ENCODE peak calls at places on chromosomes 7 and 10, in four cellular contexts. Y is ovary, Z is RWPE2, C is cardiac muscle cell. R is an unnamed sample.

GRCh38 chr10:132517951-132518521 is 19.6 kb upstream of the INPP5A start:
- DNase-seq in Y (peak), Z (peak), C (no peak), R (peak)

GRCh38 chr10:11120711-11121110 is 103.0 kb downstream of the CELF2 start:
- DNase-seq in Y (no peak), Z (no peak), C (no peak), R (no peak)

GRCh38 chr7:93219877-93220276 is 6.4 kb downstream of the HEPACAM2 start:
- DNase-seq in Y (no peak), Z (no peak), C (no peak), R (no peak)

GRCh38 chr7:112630565-112630964 is 149.8 kb downstream of the LSMEM1 start:
- DNase-seq in Y (no peak), Z (no peak), C (peak), R (no peak)

GRCh38 chr10:18312385-18313145 is 172.3 kb downstream of the CACNB2 start:
- DNase-seq in Y (no peak), Z (no peak), C (peak), R (no peak)

GRCh38 chr10:68154211-68154497 is 44.9 kb downstream of the MYPN start:
- DNase-seq in Y (peak), Z (no peak), C (peak), R (no peak)

GRCh38 chr10:47121336-47121735 is 178.7 kb upstream of the GDF10 start:
- DNase-seq in Y (no peak), Z (no peak), C (no peak), R (no peak)

GRCh38 chr10:51086695-51087094 is 12.4 kb downstream of the PRKG1 start:
- DNase-seq in Y (no peak), Z (no peak), C (no peak), R (no peak)

GRCh38 chr7:68444956-68445355 is 1153.3 kb upstream of the AUTS2 start:
- DNase-seq in Y (no peak), Z (no peak), C (no peak), R (no peak)

GRCh38 chr10:66627156-66627555 is 298.7 kb upstream of the LRRTM3 start:
- DNase-seq in Y (no peak), Z (no peak), C (no peak), R (no peak)

GRCh38 chr7:132899833-132900232 is 182.1 kb downstream of the CHCHD3 start:
- DNase-seq in Y (no peak), Z (no peak), C (peak), R (no peak)
- TF ChIP-seq CTCF in Y (no peak), Z (no peak), C (peak), R (peak)

GRCh38 chr10:16915308-16915707 is 98.1 kb upstream of the RSU1 start:
- DNase-seq in Y (no peak), Z (no peak), C (no peak), R (no peak)
- TF ChIP-seq CTCF in Y (no peak), Z (no peak), C (no peak), R (no peak)

DNA sequence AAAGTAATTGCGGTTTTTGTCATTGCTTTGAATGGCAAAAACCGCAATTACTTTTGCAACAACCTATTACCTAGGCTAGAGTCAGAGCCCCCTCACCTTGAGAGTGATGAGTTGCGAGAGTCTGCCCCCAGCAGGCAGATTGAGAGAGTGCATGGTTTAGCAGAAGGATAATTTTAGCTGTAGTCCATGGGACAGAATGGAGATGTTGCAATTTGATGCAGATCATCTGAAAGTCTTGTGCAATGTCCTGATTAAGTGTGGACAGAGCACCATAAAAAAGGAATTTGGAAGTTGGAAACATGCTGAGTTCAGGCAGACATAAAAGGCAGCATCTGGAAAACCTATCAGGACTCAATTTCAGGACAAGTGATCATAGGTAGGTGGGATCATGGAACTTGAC is 48.7 kb downstream of the GPR141 start:
- DNase-seq in Y (no peak), Z (no peak), C (peak), R (no peak)
- TF ChIP-seq CTCF in Y (no peak), Z (peak), C (peak), R (peak)

GRCh38 chr7:97006951-97007861 is 1.9 kb downstream of the DLX6 start:
- DNase-seq in Y (no peak), Z (no peak), C (no peak), R (no peak)

GRCh38 chr7:97004931-97005763 is at the start of gene DLX6:
- DNase-seq in Y (peak), Z (no peak), C (peak), R (no peak)

GRCh38 chr7:97005764-97006145 is 402 bp downstream of the DLX6 start:
- DNase-seq in Y (no peak), Z (no peak), C (no peak), R (no peak)

GRCh38 chr7:97004237-97004930 is 969 bp upstream of the DLX6 start:
- DNase-seq in Y (no peak), Z (no peak), C (no peak), R (no peak)

GRCh38 chr7:97006146-97006950 is 995 bp downstream of the DLX6 start:
- DNase-seq in Y (peak), Z (no peak), C (peak), R (no peak)
- TF ChIP-seq CTCF in Y (no peak), Z (no peak), C (no peak), R (no peak)

DNA sequence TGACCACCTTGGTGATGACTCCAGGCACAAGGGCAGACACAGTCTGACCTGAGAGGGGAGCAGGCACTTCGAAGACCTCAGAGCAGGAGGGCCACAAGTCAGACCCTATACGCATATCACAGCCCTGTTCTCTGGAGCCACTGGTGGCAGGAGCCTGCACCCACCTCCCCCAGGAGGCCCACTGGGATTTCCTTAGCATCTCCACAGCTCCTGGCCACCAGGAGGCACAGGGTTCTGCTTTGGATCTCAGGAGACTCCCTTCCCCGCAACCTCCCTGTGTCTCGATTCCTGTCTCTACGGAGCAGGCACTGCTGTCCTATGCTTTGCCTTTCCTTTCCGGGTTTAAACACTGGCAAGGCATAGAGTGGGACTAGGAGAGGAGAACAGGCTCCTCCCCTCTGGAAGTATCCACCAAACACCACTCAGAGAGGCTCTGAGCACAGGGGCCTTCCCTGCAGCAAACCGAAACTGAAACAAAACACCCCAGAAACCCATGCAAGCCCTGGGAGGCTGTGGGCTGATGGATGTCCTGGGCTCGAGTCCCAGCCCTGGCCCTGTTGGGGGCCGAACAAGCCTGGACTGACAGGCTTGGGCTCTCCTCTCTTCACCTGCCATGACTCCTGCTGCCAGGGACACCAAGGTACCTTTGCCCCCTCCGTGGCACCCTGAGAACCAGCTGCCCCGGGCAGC is 166.3 kb downstream of the NEURL1 start:
- DNase-seq in Y (peak), Z (no peak), C (peak), R (no peak)
- TF ChIP-seq CTCF in Y (no peak), Z (no peak), C (peak), R (peak)

DNA sequence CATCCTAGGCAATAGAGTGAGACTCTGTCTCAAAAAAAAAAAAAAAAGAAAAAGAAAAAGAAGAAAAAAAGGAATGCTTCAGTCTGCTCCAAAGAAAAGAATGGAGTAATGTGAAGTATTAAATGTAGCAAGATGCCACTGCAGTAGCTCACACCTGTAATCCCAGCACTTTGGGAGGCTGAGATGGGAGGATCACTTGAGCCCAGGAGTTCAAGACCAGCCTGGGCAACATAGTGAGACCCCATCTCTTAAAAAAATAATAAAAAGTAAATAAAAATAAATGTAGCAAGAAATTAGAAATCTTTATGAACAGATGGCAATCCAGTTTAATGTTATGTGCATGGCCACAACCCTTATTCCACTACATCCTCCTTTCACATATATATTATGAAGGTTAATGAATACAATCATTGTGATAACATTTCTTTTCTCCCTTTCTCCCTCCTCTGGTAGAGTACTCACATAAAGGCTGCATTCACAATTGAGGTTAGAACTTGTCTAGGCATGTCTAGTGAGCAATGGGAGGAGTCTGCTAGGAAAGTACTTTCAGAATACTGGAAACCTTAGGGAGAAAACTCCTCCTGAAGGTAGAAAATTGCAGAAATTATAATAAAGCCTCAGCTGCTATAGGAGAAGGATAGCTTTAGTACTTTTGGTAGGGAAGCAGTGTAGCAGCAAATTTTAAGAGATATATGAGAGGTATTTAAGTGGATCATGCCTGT is 20.4 kb downstream of the KLLN start:
- DNase-seq in Y (no peak), Z (no peak), C (peak), R (no peak)
- TF ChIP-seq CTCF in Y (no peak), Z (no peak), C (no peak), R (no peak)

DNA sequence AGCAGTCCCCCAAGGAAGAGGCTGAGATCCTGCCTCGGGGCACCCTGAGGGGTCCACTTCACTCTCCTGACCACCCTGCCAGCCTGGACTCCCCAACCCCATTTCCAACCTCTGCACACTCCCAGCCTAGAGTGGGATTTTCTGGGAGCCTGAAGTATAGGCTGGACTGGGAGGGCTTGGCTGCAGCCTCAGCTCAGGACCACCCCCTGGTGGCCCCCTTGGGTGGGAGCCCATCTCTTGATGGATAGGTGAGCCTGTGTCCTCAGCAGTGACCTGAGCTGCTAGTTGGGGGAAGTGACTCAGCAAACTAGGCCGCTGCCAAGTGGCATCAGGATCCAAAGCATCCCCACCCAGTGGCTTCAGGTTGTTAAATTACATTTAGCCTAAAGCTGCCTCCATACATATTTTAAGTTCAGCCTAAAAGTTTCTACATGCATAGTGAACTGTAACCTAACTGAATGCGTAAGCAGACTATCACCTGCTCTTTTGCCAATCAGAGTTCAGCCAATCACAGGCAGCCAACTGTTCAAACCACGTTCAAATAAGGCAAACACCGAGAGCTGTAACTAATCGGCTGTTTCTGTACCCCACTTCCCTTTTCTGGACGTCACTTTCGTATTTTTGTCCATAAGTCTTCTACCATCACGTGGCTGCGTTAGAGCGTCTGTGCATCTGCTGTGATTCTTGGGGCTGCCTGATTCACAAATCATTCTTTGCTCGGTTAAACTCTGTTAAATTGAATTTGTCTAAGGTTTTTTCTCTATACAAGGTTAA is 144.0 kb downstream of the PLPP4 start:
- DNase-seq in Y (no peak), Z (no peak), C (no peak), R (no peak)
- TF ChIP-seq CTCF in Y (no peak), Z (peak), C (peak), R (peak)

R was measured in chondrocyte.